ENCODE peak calls at places on chromosomes 7 and 10, in nine cellular contexts. G, W, Q, H, K, F, E, M and P are unnamed samples.

GRCh38 chr7:92944633-92945032 is 108.3 kb upstream of the CDK6 start:
- DNase-seq in E (no peak), W (no peak), Q (no peak), F (no peak), M (no peak), K (peak; percentile 60), G (no peak), H (no peak), P (no peak)

GRCh38 chr10:5449823-5450222 is 37.5 kb downstream of the NET1 start:
- DNase-seq in F (no peak), E (no peak), G (no peak), K (no peak), Q (no peak), H (no peak), M (no peak), W (peak; percentile 40), P (no peak)

GRCh38 chr7:99579956-99580777 is 17.9 kb upstream of the TMEM225B start:
- DNase-seq in E (no peak), W (no peak), K (peak; percentile 27), Q (peak; percentile 71), G (peak; percentile 38), M (no peak), F (peak; percentile 27), H (peak; percentile 63), P (peak; percentile 81)

GRCh38 chr10:30701471-30702173 is 72.1 kb upstream of the LYZL2 start:
- DNase-seq in M (no peak), W (peak; percentile 57), K (peak; percentile 29), Q (no peak), E (peak; percentile 87), H (no peak), F (no peak), G (peak; percentile 22), P (peak; percentile 32)

GRCh38 chr7:491958-492713 is 27.5 kb downstream of the PDGFA start:
- DNase-seq in E (no peak), F (peak; percentile 9), M (no peak), G (peak; percentile 4), Q (peak; percentile 62), K (no peak), H (peak; percentile 36), W (no peak), P (no peak)

GRCh38 chr10:132799856-132800255 is 13.9 kb upstream of the NKX6-2 start:
- DNase-seq in W (no peak), H (no peak), Q (no peak), E (no peak), K (no peak), G (no peak), M (no peak), F (no peak), P (no peak)

GRCh38 chr7:42617781-42618457 is 294.0 kb downstream of the C7orf25 start:
- DNase-seq in W (no peak), K (no peak), G (no peak), Q (no peak), F (no peak), M (no peak), H (no peak), E (no peak), P (no peak)

GRCh38 chr7:135994466-135995205 is 17.5 kb upstream of the MTPN start:
- DNase-seq in W (peak; percentile 9), M (no peak), E (no peak), K (no peak), F (no peak), H (no peak), G (no peak), Q (no peak), P (no peak)

GRCh38 chr7:129222064-129222463 is 2.8 kb upstream of the AHCYL2 start:
- DNase-seq in Q (no peak), F (no peak), H (no peak), M (no peak), E (peak; percentile 80), G (no peak), W (no peak), K (no peak), P (no peak)
- H3K4me3 ChIP-seq in Q (no peak overlapping the region), F (no peak overlapping the region), H (no peak overlapping the region), M (no peak overlapping the region), E (peak overlapping the region; percentile 43), G (no peak overlapping the region), W (no peak overlapping the region), K (no peak overlapping the region), P (no peak overlapping the region)

DNA sequence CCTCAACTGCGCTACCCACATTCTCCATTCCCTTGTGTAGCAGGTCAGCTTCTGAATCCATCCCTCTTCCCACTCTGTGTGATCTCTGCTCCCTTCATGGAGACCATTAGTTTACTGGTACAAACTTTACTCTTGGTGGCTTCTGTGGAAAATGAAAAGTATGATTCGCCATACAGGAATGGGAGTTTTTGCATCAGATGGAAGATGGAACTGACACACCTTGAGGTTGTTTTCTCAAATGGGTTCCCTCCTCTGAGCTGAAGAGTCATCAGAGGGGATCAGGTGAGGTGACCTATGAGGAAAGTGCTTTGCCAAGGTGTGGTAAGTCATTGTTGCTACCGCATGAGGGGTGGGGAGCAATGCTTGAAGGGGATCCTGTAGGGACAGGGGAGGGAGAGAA is 266.8 kb downstream of the INHBA start:
- DNase-seq in G (no peak), F (no peak), K (no peak), E (no peak), Q (no peak), W (no peak), M (no peak), H (no peak), P (no peak)
- H3K4me1 ChIP-seq in G (no peaks in the 10 kb centered on the region), F (no peaks in the 10 kb centered on the region), K (no peaks in the 10 kb centered on the region), E (no peaks in the 10 kb centered on the region), Q (no peaks in the 10 kb centered on the region), W (no peaks in the 10 kb centered on the region), M (no peaks in the 10 kb centered on the region), H (no peaks in the 10 kb centered on the region), P (no peaks in the 10 kb centered on the region)

DNA sequence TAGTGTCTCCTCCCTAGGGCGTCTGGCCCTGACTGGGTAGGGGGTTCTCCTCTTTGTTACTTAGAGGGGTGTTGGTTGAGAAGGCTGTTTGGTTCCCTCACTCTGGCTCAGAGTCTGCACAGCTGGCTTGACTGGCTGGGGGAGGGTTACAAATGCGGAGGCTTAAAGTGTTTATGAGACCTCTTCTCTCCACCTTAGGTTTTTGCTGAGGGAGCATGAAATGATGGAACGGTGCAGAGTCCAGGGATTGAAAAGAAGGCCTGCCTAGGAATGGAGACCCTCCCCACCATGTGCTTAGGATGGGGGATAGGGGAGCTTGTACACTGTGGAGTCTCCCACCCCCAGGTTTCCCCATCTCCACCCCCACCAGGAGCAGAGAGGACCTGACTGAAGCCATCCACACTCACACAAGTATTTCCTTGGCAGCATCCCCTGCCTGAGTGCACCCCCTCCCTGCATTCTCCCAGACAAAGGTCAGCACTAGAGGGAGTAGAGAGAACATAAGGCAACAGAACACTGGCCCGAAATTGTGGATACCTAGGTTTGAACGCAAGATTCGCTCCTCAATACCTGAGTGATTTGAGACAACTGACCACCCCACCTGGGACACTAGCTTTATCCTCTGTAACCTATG is 1.7 kb upstream of the LDB1 start:
- DNase-seq in G (no peak), F (no peak), Q (no peak), M (no peak), W (no peak), E (no peak), K (no peak), H (no peak), P (no peak)
- TF ChIP-seq CTCF in G (no peak), F (peak; percentile 37), Q (no peak), M (no peak), W (no peak), E (no peak), K (no peak), H (no peak), P (peak; percentile 17)

DNA sequence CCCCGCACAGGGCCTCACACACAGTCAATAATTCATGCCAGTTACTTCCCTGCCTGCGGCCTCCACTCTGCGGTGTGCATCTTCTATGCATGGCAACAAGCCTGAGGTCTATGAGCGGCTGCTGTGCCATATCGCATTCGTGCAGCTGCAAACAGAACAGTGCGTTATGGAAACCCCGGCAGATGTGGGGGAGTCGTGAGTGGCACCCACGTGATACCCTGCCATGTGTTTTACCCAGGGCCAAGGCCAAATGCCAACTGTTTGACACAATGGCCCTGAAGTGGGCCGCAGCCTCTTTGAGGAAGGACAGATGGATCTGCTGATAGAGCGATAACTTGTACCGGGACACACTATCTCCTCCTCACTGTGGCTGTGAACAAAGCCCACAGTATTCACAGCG is 13.3 kb downstream of the TNS3 start:
- DNase-seq in Q (no peak), G (peak; percentile 80), E (no peak), H (no peak), W (no peak), F (peak; percentile 55), K (no peak), M (no peak), P (no peak)
- H3K4me3 ChIP-seq in Q (no peak overlapping the region), G (no peak overlapping the region), E (no peak overlapping the region), H (no peak overlapping the region), W (no peak overlapping the region), F (no peak overlapping the region), K (no peak overlapping the region), M (no peak overlapping the region), P (no peak overlapping the region)

GRCh38 chr7:107370816-107371215 is 99.0 kb upstream of the GPR22 start:
- DNase-seq in W (no peak), K (no peak), G (no peak), E (no peak), Q (no peak), M (no peak), H (no peak), F (no peak), P (no peak)
- H3K4me1 ChIP-seq in W (no peaks in the 10 kb centered on the region), K (no peaks in the 10 kb centered on the region), G (no peaks in the 10 kb centered on the region), E (no peaks in the 10 kb centered on the region), Q (no peaks in the 10 kb centered on the region), M (no peaks in the 10 kb centered on the region), H (peaks cover 10% of the 10 kb centered on the region), F (peaks cover 11% of the 10 kb centered on the region), P (no peaks in the 10 kb centered on the region)

GRCh38 chr7:95684505-95684904 is 87.8 kb upstream of the DYNC1I1 start:
- DNase-seq in W (no peak), G (no peak), K (no peak), H (no peak), F (no peak), Q (no peak), E (no peak), M (no peak), P (no peak)

GRCh38 chr7:95690367-95690947 is 81.9 kb upstream of the DYNC1I1 start:
- DNase-seq in W (peak; percentile 73), E (peak; percentile 43), M (no peak), K (peak; percentile 32), H (no peak), G (no peak), F (no peak), Q (no peak), P (peak; percentile 28)

GRCh38 chr7:95688931-95689453 is 83.4 kb upstream of the DYNC1I1 start:
- DNase-seq in G (no peak), Q (no peak), K (no peak), F (no peak), E (no peak), H (peak; percentile 64), M (no peak), W (no peak), P (no peak)

GRCh38 chr7:95686109-95686508 is 86.2 kb upstream of the DYNC1I1 start:
- DNase-seq in W (peak; percentile 81), F (peak; percentile 19), H (peak; percentile 60), Q (no peak), G (peak; percentile 69), M (no peak), K (peak; percentile 41), E (peak; percentile 12), P (peak; percentile 46)

GRCh38 chr7:95687759-95688343 is 84.5 kb upstream of the DYNC1I1 start:
- DNase-seq in G (no peak), E (peak; percentile 8), K (no peak), H (no peak), F (no peak), W (peak; percentile 71), M (no peak), Q (no peak), P (peak; percentile 13)
- TF ChIP-seq CTCF in G (no peak), E (peak; percentile 63), K (peak; percentile 29), H (peak; percentile 43), F (peak; percentile 57), W (peak; percentile 78), M (peak; percentile 28), Q (peak; percentile 35), P (peak; percentile 58)